ENCODE peak calls at places on chromosomes 7 and 10, in nine cellular contexts. T, Q, R, D, K, F, I, A and L are unnamed samples.

GRCh38 chr10:6840766-6841165 is 260.7 kb upstream of the PRKCQ start:
- DNase-seq in T (peak; percentile 60), Q (no peak), R (no peak), D (peak; percentile 73), K (no peak), F (no peak), I (no peak), A (no peak), L (no peak)

GRCh38 chr10:13163859-13164258 is 2.5 kb downstream of the MCM10 start:
- DNase-seq in T (no peak), Q (no peak), R (no peak), D (no peak), K (no peak), F (no peak), I (no peak), A (no peak), L (no peak)

GRCh38 chr7:42250411-42250810 is 13.4 kb upstream of the GLI3 start:
- DNase-seq in T (no peak), Q (no peak), R (no peak), D (no peak), K (no peak), F (no peak), I (no peak), A (no peak), L (no peak)

GRCh38 chr7:92644406-92645113 is 54.4 kb upstream of the FAM133B start:
- DNase-seq in T (peak; percentile 37), Q (no peak), R (no peak), D (peak; percentile 72), K (no peak), F (peak; percentile 86), I (no peak), A (no peak), L (no peak)

GRCh38 chr7:108525327-108525984 is 479 bp downstream of the PNPLA8 start:
- DNase-seq in T (peak; percentile 82), Q (no peak), R (peak; percentile 84), D (peak; percentile 87), K (no peak), F (peak; percentile 93), I (peak; percentile 61), A (no peak), L (peak; percentile 85)

GRCh38 chr10:114026189-114027040 is 17.3 kb upstream of the ADRB1 start:
- DNase-seq in T (peak; percentile 53), Q (no peak), R (no peak), D (peak; percentile 73), K (no peak), F (no peak), I (peak; percentile 94), A (no peak), L (no peak)

GRCh38 chr7:44216521-44217030 is 15.8 kb downstream of the YKT6 start:
- DNase-seq in T (no peak), Q (no peak), R (no peak), D (no peak), K (peak; percentile 55), F (peak; percentile 8), I (no peak), A (no peak), L (no peak)

GRCh38 chr10:11673346-11674330 is 62.2 kb upstream of the USP6NL start:
- DNase-seq in T (no peak), Q (no peak), R (no peak), D (peak; percentile 33), K (no peak), F (no peak), I (no peak), A (no peak), L (no peak)

GRCh38 chr7:121182902-121183301 is 145.9 kb upstream of the WNT16 start:
- DNase-seq in T (peak; percentile 21), Q (no peak), R (no peak), D (peak; percentile 17), K (no peak), F (no peak), I (no peak), A (no peak), L (no peak)

GRCh38 chr10:113958631-113959382 is 84.9 kb upstream of the ADRB1 start:
- DNase-seq in T (peak; percentile 93), Q (no peak), R (peak; percentile 76), D (peak; percentile 96), K (no peak), F (peak; percentile 52), I (no peak), A (peak; percentile 79), L (peak; percentile 73)

GRCh38 chr10:71349401-71349800 is 30.3 kb downstream of the SLC29A3 start:
- DNase-seq in T (no peak), Q (no peak), R (no peak), D (peak; percentile 22), K (no peak), F (no peak), I (no peak), A (no peak), L (no peak)

GRCh38 chr10:1213252-1213651 is 157.1 kb downstream of the WDR37 start:
- DNase-seq in T (no peak), Q (no peak), R (no peak), D (no peak), K (no peak), F (no peak), I (no peak), A (peak; percentile 13), L (no peak)

GRCh38 chr7:128053991-128054390 is 22.8 kb upstream of the LRRC4 start:
- DNase-seq in T (no peak), Q (no peak), R (no peak), D (no peak), K (no peak), F (no peak), I (no peak), A (no peak), L (no peak)

GRCh38 chr10:109995178-109995577 is 12.6 kb upstream of the ADD3 start:
- DNase-seq in T (no peak), Q (no peak), R (no peak), D (no peak), K (no peak), F (no peak), I (no peak), A (no peak), L (no peak)

GRCh38 chr7:120554960-120555571 is 282.1 kb downstream of the KCND2 start:
- DNase-seq in T (peak; percentile 47), Q (no peak), R (peak; percentile 25), D (peak; percentile 73), K (no peak), F (no peak), I (peak; percentile 18), A (no peak), L (peak; percentile 26)

GRCh38 chr7:85154282-85154937 is 32.4 kb downstream of the SEMA3D start:
- DNase-seq in T (no peak), Q (no peak), R (no peak), D (no peak), K (no peak), F (no peak), I (no peak), A (no peak), L (no peak)

GRCh38 chr10:75355706-75356105 is 45.9 kb downstream of the ZNF503 start:
- DNase-seq in T (peak; percentile 21), Q (no peak), R (no peak), D (peak; percentile 23), K (no peak), F (no peak), I (no peak), A (peak; percentile 3), L (no peak)

GRCh38 chr10:70528726-70529362 is 50.3 kb downstream of the PALD1 start:
- DNase-seq in T (peak; percentile 65), Q (no peak), R (no peak), D (peak; percentile 78), K (no peak), F (no peak), I (no peak), A (no peak), L (no peak)

GRCh38 chr7:105426606-105427146 is 38.0 kb upstream of the SRPK2 start:
- DNase-seq in T (no peak), Q (no peak), R (no peak), D (no peak), K (no peak), F (no peak), I (no peak), A (no peak), L (no peak)

GRCh38 chr10:108166401-108166800 is 1001.9 kb upstream of the SORCS1 start:
- DNase-seq in T (no peak), Q (no peak), R (no peak), D (peak; percentile 23), K (no peak), F (no peak), I (no peak), A (no peak), L (no peak)
- H3K9me3 ChIP-seq in T (peaks cover 4% of the 10 kb centered on the region), Q (no peaks in the 10 kb centered on the region), R (no peaks in the 10 kb centered on the region), D (no peaks in the 10 kb centered on the region), K (no peaks in the 10 kb centered on the region), F (no peaks in the 10 kb centered on the region), I (no peaks in the 10 kb centered on the region), A (no peaks in the 10 kb centered on the region), L (no peaks in the 10 kb centered on the region)

DNA sequence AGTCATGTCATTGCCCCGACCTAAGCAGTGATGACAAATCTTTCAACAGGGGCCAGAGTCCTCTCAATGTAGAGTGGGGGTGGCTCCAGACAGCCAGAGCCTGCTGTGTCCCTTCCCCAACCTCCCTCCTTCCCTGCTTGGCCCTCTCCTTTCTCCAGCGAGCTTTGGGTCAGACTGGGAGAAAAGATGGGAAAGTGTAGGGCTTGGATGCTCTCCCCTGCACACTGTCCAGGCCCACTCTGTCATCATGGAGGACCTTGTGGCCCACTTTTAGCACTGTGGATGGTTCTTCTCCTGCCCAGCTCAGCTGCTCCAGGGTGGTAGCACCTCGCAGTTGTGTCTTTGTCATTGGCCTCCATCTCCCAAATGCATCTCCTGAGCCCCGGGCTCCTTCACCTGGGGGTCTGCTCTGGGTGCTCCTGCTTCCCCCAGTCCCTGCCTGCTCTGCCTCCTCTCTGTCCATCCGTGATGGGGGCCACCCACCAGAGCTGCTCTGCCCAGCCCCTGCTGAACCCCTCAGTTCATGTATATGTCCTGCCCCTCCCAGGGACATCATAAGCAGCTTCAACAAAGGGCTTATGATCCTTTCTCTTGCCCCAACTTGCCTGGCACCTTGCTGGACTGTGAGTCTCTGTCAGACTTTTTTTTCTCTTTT is 37.5 kb downstream of the BTBD16 start:
- DNase-seq in T (no peak), Q (no peak), R (no peak), D (no peak), K (no peak), F (no peak), I (no peak), A (no peak), L (no peak)
- H3K4me3 ChIP-seq in T (no peak overlapping the region), Q (peak overlapping the region; percentile 48), R (no peak overlapping the region), D (peak overlapping the region; percentile 68), K (no peak overlapping the region), F (no peak overlapping the region), I (no peak overlapping the region), A (no peak overlapping the region), L (no peak overlapping the region)

DNA sequence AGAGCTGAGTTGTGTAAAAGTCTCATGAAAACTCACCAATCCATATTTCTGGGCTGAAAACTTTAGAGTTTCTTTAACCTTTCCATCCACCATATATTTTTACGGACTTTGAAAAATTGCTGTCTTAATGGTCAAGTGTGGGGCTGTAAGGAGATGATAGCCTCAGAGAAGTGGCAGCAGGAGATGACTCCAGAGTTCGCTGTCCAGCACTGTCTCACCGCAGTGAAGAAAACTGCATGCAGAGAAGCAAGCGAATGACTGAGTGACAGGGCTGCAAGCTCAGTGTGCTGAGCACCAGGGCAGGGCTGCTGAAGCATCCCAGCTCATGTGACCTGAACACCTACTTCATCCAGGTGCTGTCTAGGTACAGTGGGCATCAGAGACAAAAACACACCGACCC is 564.5 kb downstream of the ACTR3B start:
- DNase-seq in T (no peak), Q (no peak), R (no peak), D (no peak), K (no peak), F (no peak), I (no peak), A (no peak), L (no peak)
- H3K9me3 ChIP-seq in T (peaks cover 24% of the 10 kb centered on the region), Q (no peaks in the 10 kb centered on the region), R (no peaks in the 10 kb centered on the region), D (no peaks in the 10 kb centered on the region), K (no peaks in the 10 kb centered on the region), F (no peaks in the 10 kb centered on the region), I (no peaks in the 10 kb centered on the region), A (no peaks in the 10 kb centered on the region), L (no peaks in the 10 kb centered on the region)

GRCh38 chr10:101858723-101859500 is 15.3 kb upstream of the KCNIP2 start:
- DNase-seq in T (no peak), Q (no peak), R (no peak), D (no peak), K (no peak), F (no peak), I (no peak), A (no peak), L (no peak)
- H3K4me3 ChIP-seq in T (no peak overlapping the region), Q (no peak overlapping the region), R (no peak overlapping the region), D (no peak overlapping the region), K (no peak overlapping the region), F (no peak overlapping the region), I (no peak overlapping the region), A (no peak overlapping the region), L (no peak overlapping the region)